ENCODE peak calls at places on chromosomes 6 and 20, in seven cellular contexts. D is CD8-positive, alpha-beta memory T cell; V is keratinocyte; K is colonic mucosa; B is fibroblast of lung; L is mucosa of descending colon; E is ovary. X is an unnamed sample.
A peak's percentile ranks its signal among the peaks of the same experiment; 100 is the strongest.

GRCh38 chr6:9766240-9766915 is 648.5 kb downstream of the TFAP2A start:
- DNase-seq in D (no peak), V (peak; percentile 21), K (no peak), B (no peak), L (no peak), E (no peak), X (no peak)

GRCh38 chr6:7153807-7154206 is 46.0 kb downstream of the RREB1 start:
- DNase-seq in D (no peak), V (no peak), K (no peak), B (no peak), L (no peak), E (no peak), X (no peak)

GRCh38 chr20:54208492-54209044 is 681 bp downstream of the PFDN4 start:
- DNase-seq in D (no peak), V (no peak), K (no peak), B (peak; percentile 63), L (no peak), E (no peak), X (no peak)

GRCh38 chr6:17703256-17703694 is 3.5 kb downstream of the NUP153 start:
- DNase-seq in D (no peak), V (peak; percentile 46), K (no peak), B (peak; percentile 86), L (no peak), E (no peak), X (no peak)

GRCh38 chr6:149965191-149966020 is 1.7 kb downstream of the ULBP1 start:
- DNase-seq in D (peak; percentile 16), V (no peak), K (no peak), B (peak; percentile 20), L (no peak), E (peak; percentile 29), X (no peak)

GRCh38 chr6:56752009-56752408 is 109.3 kb upstream of the DST start:
- DNase-seq in D (no peak), V (no peak), K (no peak), B (peak; percentile 63), L (no peak), E (no peak), X (no peak)

GRCh38 chr6:129351807-129352206 is 358.2 kb downstream of the ARHGAP18 start:
- DNase-seq in D (no peak), V (no peak), K (no peak), B (no peak), L (no peak), E (no peak), X (no peak)

GRCh38 chr20:53984781-53985518 is 85.4 kb downstream of the BCAS1 start:
- DNase-seq in D (no peak), V (no peak), K (no peak), B (no peak), L (no peak), E (no peak), X (no peak)

GRCh38 chr20:58890073-58890453 is 37.5 kb downstream of the GNAS start:
- DNase-seq in D (no peak), V (no peak), K (no peak), B (no peak), L (peak; percentile 48), E (no peak), X (no peak)

GRCh38 chr20:63361507-63362425 is 617 bp upstream of the CHRNA4 start:
- DNase-seq in D (no peak), V (no peak), K (no peak), B (no peak), L (no peak), E (no peak), X (no peak)

GRCh38 chr6:33861722-33862121 is 57.9 kb upstream of the MLN start:
- DNase-seq in D (no peak), V (no peak), K (no peak), B (no peak), L (no peak), E (no peak), X (no peak)

GRCh38 chr20:3158968-3159431 is 665 bp downstream of the FASTKD5 start:
- DNase-seq in D (no peak), V (no peak), K (no peak), B (peak; percentile 19), L (no peak), E (no peak), X (peak; percentile 6)

GRCh38 chr20:608970-609369 is 1.1 kb downstream of the TCF15 start:
- DNase-seq in D (no peak), V (no peak), K (no peak), B (no peak), L (no peak), E (no peak), X (no peak)

GRCh38 chr6:136728976-136729515 is 63.2 kb downstream of the MAP3K5 start:
- DNase-seq in D (no peak), V (no peak), K (no peak), B (no peak), L (no peak), E (no peak), X (no peak)

GRCh38 chr20:61980647-61981583 is 84.8 kb downstream of the TAF4 start:
- DNase-seq in D (no peak), V (no peak), K (no peak), B (peak; percentile 8), L (no peak), E (peak; percentile 40), X (peak; percentile 87)

GRCh38 chr20:24651171-24651972 is 181.9 kb downstream of the SYNDIG1 start:
- DNase-seq in D (no peak), V (peak; percentile 21), K (no peak), B (peak; percentile 89), L (no peak), E (no peak), X (no peak)

GRCh38 chr20:1673424-1673823 is 15.8 kb upstream of the SIRPG start:
- DNase-seq in D (no peak), V (no peak), K (no peak), B (no peak), L (no peak), E (no peak), X (no peak)

GRCh38 chr20:58111340-58112016 is 117.0 kb downstream of the ANKRD60 start:
- DNase-seq in D (no peak), V (no peak), K (no peak), B (no peak), L (no peak), E (no peak), X (no peak)

GRCh38 chr6:22980446-22980845 is 411.1 kb downstream of the HDGFL1 start:
- DNase-seq in D (no peak), V (no peak), K (no peak), B (peak; percentile 5), L (no peak), E (no peak), X (no peak)

GRCh38 chr20:56430957-56431356 is 18.9 kb downstream of the CASS4 start:
- DNase-seq in D (no peak), V (no peak), K (no peak), B (no peak), L (no peak), E (no peak), X (no peak)

GRCh38 chr6:159972506-159973268 is 3.8 kb downstream of the IGF2R start:
- DNase-seq in D (no peak), V (no peak), K (no peak), B (no peak), L (no peak), E (no peak), X (no peak)

GRCh38 chr6:13708679-13709261 is 2.9 kb downstream of the RANBP9 start:
- DNase-seq in D (no peak), V (no peak), K (no peak), B (peak; percentile 52), L (no peak), E (no peak), X (no peak)

GRCh38 chr6:158817298-158818007 is 1.7 kb downstream of the EZR start:
- DNase-seq in D (peak; percentile 31), V (no peak), K (peak; percentile 68), B (peak; percentile 41), L (peak; percentile 76), E (peak; percentile 40), X (peak; percentile 84)

GRCh38 chr6:22636450-22636849 is 67.1 kb downstream of the HDGFL1 start:
- DNase-seq in D (no peak), V (no peak), K (no peak), B (no peak), L (no peak), E (no peak), X (no peak)

GRCh38 chr20:63323298-63323820 is 30.4 kb downstream of the COL20A1 start:
- DNase-seq in D (no peak), V (no peak), K (no peak), B (no peak), L (no peak), E (peak; percentile 9), X (no peak)

GRCh38 chr20:50438986-50439407 is 71.2 kb upstream of the PTPN1 start:
- DNase-seq in D (no peak), V (peak; percentile 99), K (no peak), B (peak; percentile 57), L (peak; percentile 24), E (no peak), X (no peak)

GRCh38 chr6:3418521-3419060 is 38.3 kb downstream of the SLC22A23 start:
- DNase-seq in D (no peak), V (no peak), K (peak; percentile 66), B (no peak), L (peak; percentile 48), E (no peak), X (peak; percentile 74)

GRCh38 chr6:151389640-151390275 is 1.6 kb downstream of the ZBTB2 start:
- DNase-seq in D (no peak), V (no peak), K (peak; percentile 70), B (peak; percentile 78), L (peak; percentile 71), E (peak; percentile 66), X (peak; percentile 69)
- H3K4me1 ChIP-seq in D (peaks cover 68% of the 10 kb centered on the region), V (peaks cover 29% of the 10 kb centered on the region), K (peaks cover 6% of the 10 kb centered on the region), B (peaks cover 13% of the 10 kb centered on the region), L (peaks cover 26% of the 10 kb centered on the region), E (peaks cover 3% of the 10 kb centered on the region), X (peaks cover 37% of the 10 kb centered on the region)

GRCh38 chr20:33671573-33672288 is 2.5 kb downstream of the NECAB3 start:
- DNase-seq in D (no peak), V (no peak), K (no peak), B (no peak), L (no peak), E (no peak), X (no peak)
- H3K4me1 ChIP-seq in D (peaks cover 29% of the 10 kb centered on the region), V (peaks cover 11% of the 10 kb centered on the region), K (peaks cover 25% of the 10 kb centered on the region), B (peaks cover 25% of the 10 kb centered on the region), L (peaks cover 33% of the 10 kb centered on the region), E (peaks cover 23% of the 10 kb centered on the region), X (peaks cover 48% of the 10 kb centered on the region)

DNA sequence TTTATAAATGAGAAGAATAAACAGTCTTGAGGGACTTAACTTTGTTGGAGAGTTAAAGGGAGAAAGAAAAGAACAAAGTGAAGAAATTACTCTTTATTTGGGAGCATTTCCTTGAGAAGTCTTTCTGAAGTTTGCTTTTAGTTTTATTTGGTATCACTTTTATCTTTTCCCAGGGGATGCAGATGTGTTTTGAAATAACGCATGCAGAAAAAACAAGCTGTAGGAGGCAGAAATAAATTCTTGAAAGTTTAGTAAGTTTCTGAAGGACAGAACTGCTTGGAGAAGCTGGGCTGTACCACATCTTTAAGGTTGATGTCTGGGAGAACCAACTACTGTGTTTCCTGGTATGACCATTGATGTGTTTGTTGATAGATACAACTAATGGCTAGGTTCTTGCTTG is 75.0 kb downstream of the PLCB4 start:
- DNase-seq in D (no peak), V (no peak), K (no peak), B (no peak), L (no peak), E (no peak), X (no peak)
- H3K4me1 ChIP-seq in D (no peaks in the 10 kb centered on the region), V (no peaks in the 10 kb centered on the region), K (no peaks in the 10 kb centered on the region), B (peaks cover 6% of the 10 kb centered on the region), L (no peaks in the 10 kb centered on the region), E (no peaks in the 10 kb centered on the region), X (no peaks in the 10 kb centered on the region)

DNA sequence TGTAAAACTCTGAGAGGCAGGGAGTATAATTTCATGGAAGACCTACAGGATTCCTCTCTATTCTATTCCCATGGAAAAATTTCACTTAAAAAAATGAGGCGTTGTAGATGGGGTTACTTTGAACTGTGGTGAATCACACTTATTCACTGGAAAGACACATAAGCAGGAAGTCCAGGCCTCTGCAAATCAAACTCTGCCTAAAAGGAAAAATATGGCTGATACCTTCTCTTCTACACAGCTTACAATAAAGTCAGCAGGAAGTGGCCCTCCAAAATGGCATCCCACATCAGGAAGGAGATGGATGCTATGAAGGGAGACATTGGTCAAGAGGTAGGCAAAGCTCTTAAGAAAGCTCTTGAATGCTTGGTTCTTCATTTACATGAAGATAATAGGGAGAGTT is 115.9 kb downstream of the FYN start:
- DNase-seq in D (peak; percentile 34), V (no peak), K (no peak), B (peak; percentile 53), L (no peak), E (no peak), X (no peak)
- H3K4me1 ChIP-seq in D (peaks cover 98% of the 10 kb centered on the region), V (peaks cover 8% of the 10 kb centered on the region), K (no peaks in the 10 kb centered on the region), B (peaks cover 10% of the 10 kb centered on the region), L (no peaks in the 10 kb centered on the region), E (peaks cover 3% of the 10 kb centered on the region), X (no peaks in the 10 kb centered on the region)